ENCODE peak calls at places on chromosomes 4 and X, in six cellular contexts. P, R, J, I, T and D are unnamed samples.
A peak's percentile ranks its signal among the peaks of the same experiment; 100 is the strongest.

GRCh38 chrX:153564047-153564606 is 34.8 kb downstream of the CCNQ start:
- DNase-seq in T (no peak), J (no peak), R (peak; percentile 17), P (no peak), I (no peak), D (peak; percentile 36)

GRCh38 chr4:42750091-42750490 is 93.2 kb upstream of the ATP8A1 start:
- DNase-seq in T (no peak), I (no peak), J (peak; percentile 30), P (no peak), R (peak; percentile 8), D (no peak)

GRCh38 chr4:128517096-128517738 is 229.6 kb upstream of the PGRMC2 start:
- DNase-seq in I (peak; percentile 49), R (peak; percentile 43), J (peak; percentile 84), T (no peak), P (peak; percentile 61), D (peak; percentile 71)

GRCh38 chr4:101346562-101347266 is 612 bp downstream of the PPP3CA start:
- DNase-seq in P (peak; percentile 53), I (peak; percentile 64), R (peak; percentile 74), T (peak; percentile 70), J (peak; percentile 69), D (peak; percentile 74)

GRCh38 chr4:18041114-18041513 is 19.6 kb upstream of the LCORL start:
- DNase-seq in J (no peak), P (no peak), T (no peak), R (no peak), I (no peak), D (no peak)

GRCh38 chr4:73252001-73252400 is 6.6 kb downstream of the ANKRD17 start:
- DNase-seq in I (no peak), P (peak; percentile 23), T (no peak), R (no peak), J (no peak), D (no peak)

GRCh38 chr4:120568736-120569135 is 353.8 kb downstream of the PRDM5 start:
- DNase-seq in R (no peak), I (no peak), P (no peak), J (no peak), T (no peak), D (no peak)

GRCh38 chrX:49627030-49627777 is 28.4 kb downstream of the GAGE1 start:
- DNase-seq in T (peak; percentile 47), R (no peak), P (no peak), I (no peak), J (no peak), D (no peak)

GRCh38 chr4:111650553-111651183 is 494.6 kb upstream of the FAM241A start:
- DNase-seq in T (no peak), J (no peak), I (no peak), P (no peak), R (no peak), D (no peak)

GRCh38 chr4:87425711-87426110 is 3.3 kb downstream of the NUDT9 start:
- DNase-seq in T (no peak), I (no peak), R (no peak), J (no peak), P (no peak), D (no peak)

GRCh38 chrX:67317725-67318124 is 226.1 kb upstream of the AR start:
- DNase-seq in T (no peak), P (no peak), I (no peak), R (no peak), J (no peak), D (no peak)

GRCh38 chr4:127783026-127783769 is 1.1 kb downstream of the HSPA4L start:
- DNase-seq in J (peak; percentile 79), T (peak; percentile 48), P (peak; percentile 65), R (peak; percentile 77), I (peak; percentile 86), D (peak; percentile 63)

GRCh38 chrX:17553451-17553850 is 178.5 kb downstream of the NHS start:
- DNase-seq in J (peak; percentile 86), R (peak; percentile 70), T (no peak), I (peak; percentile 88), P (peak; percentile 70), D (no peak)

GRCh38 chr4:157977086-157977485 is 195.7 kb downstream of the GASK1B start:
- DNase-seq in T (no peak), I (no peak), R (no peak), P (no peak), J (no peak), D (no peak)

GRCh38 chr4:53267026-53267425 is 98.8 kb downstream of the SCFD2 start:
- DNase-seq in P (peak; percentile 78), I (peak; percentile 32), T (no peak), R (no peak), J (no peak), D (peak; percentile 67)

GRCh38 chrX:20056704-20057103 is 60.0 kb downstream of the MAP7D2 start:
- DNase-seq in R (no peak), P (peak; percentile 41), T (no peak), I (peak; percentile 53), J (no peak), D (no peak)

GRCh38 chr4:112201915-112202505 is 29.6 kb upstream of the AP1AR start:
- DNase-seq in J (no peak), T (no peak), P (no peak), R (no peak), I (no peak), D (no peak)

GRCh38 chr4:48604041-48604440 is 114.0 kb downstream of the ZAR1 start:
- DNase-seq in R (no peak), J (no peak), T (no peak), I (no peak), P (no peak), D (no peak)

GRCh38 chrX:70082723-70083122 is 20.5 kb downstream of the OTUD6A start:
- DNase-seq in T (no peak), I (no peak), J (no peak), R (no peak), P (no peak), D (no peak)

GRCh38 chr4:6641164-6641970 is 882 bp downstream of the MRFAP1 start:
- DNase-seq in P (peak; percentile 42), J (peak; percentile 37), R (peak; percentile 39), I (peak; percentile 56), T (no peak), D (peak; percentile 48)

GRCh38 chr4:122576261-122577188 is 44.3 kb downstream of the IL21 start:
- DNase-seq in I (peak; percentile 39), J (peak; percentile 76), R (peak; percentile 75), P (peak; percentile 58), T (no peak), D (peak; percentile 60)

GRCh38 chrX:84441143-84441542 is 61.1 kb downstream of the HDX start:
- DNase-seq in T (no peak), I (peak; percentile 53), P (peak; percentile 72), J (no peak), R (peak; percentile 0), D (no peak)

GRCh38 chr4:112916868-112917267 is 132.6 kb upstream of the ANK2 start:
- DNase-seq in T (no peak), I (peak; percentile 79), J (peak; percentile 51), R (peak; percentile 63), P (peak; percentile 18), D (peak; percentile 11)

GRCh38 chr4:3124070-3124767 is 49.7 kb downstream of the HTT start:
- DNase-seq in T (no peak), J (no peak), P (no peak), I (no peak), R (no peak), D (peak; percentile 50)

GRCh38 chr4:141019772-141020171 is 113.5 kb downstream of the RNF150 start:
- DNase-seq in T (no peak), P (no peak), J (no peak), R (no peak), I (no peak), D (no peak)

GRCh38 chr4:141021397-141022194 is 111.7 kb downstream of the RNF150 start:
- DNase-seq in T (no peak), P (no peak), I (peak; percentile 23), R (no peak), J (no peak), D (no peak)

GRCh38 chr4:141022221-141022760 is 111.0 kb downstream of the RNF150 start:
- DNase-seq in R (no peak), J (no peak), T (no peak), I (no peak), P (no peak), D (no peak)

GRCh38 chr4:141023051-141023450 is 110.2 kb downstream of the RNF150 start:
- DNase-seq in P (no peak), J (no peak), I (no peak), T (no peak), R (no peak), D (no peak)

DNA sequence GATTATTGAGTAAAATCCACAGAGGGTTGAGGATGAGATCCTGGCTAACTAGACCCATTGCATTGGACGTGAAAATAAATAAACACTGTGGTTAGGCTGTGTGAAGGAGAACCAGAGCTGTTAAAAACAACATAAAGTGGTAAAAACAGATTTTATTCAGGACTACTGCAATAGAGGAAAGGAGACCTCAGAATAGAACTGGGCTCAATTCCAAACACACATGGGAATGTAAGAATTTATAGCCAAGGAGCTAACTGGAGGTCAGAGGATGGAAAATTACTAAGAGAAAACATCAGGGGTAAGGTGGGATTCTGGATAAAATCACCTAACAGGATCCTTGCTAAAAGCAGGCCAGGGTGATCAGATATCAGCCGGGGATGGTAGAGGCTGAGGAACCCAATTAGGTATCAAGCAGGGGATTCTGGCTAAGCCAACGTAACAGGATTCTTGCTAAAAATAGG is 112.4 kb downstream of the RNF150 start:
- DNase-seq in P (peak; percentile 68), I (peak; percentile 86), J (peak; percentile 14), T (no peak), R (peak; percentile 37), D (peak; percentile 69)
- H3K4me3 ChIP-seq in P (no peak overlapping the region), I (no peak overlapping the region), J (no peak overlapping the region), T (no peak overlapping the region), R (no peak overlapping the region), D (no peak overlapping the region)

DNA sequence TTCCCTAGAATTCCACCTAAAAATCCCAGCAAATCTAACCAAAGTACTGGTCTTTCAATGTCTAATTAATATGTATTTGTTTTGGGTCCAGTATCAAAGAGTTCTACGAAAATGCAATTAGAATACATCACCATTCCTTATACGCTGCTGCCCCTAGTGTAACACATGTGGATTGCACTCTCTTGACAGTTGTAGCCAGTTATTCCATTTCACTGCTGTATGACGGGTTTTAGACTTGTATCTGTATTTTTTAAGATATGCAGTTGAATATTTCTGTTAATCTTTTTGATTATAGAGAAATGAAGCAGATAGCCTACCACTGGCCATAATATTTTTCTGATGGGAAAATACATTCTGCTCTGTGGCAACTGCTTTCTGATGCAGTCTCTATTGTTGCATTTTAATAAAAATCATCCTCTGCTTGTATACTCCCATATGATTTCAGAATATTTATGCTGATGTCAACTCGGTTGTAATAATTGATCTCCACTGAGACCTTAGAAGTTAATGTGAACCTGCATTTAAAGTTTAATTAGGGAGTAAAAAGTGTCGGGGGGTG is 17.1 kb upstream of the PAGE2B start:
- DNase-seq in J (peak; percentile 56), P (peak; percentile 28), R (peak; percentile 62), I (peak; percentile 12), T (peak; percentile 32), D (peak; percentile 33)
- H3K4me3 ChIP-seq in J (no peak overlapping the region), P (no peak overlapping the region), R (peak overlapping the region; percentile 11), I (no peak overlapping the region), T (no peak overlapping the region), D (no peak overlapping the region)

GRCh38 chrX:131746491-131746968 is 202.7 kb downstream of the OR13H1 start:
- DNase-seq in P (peak; percentile 86), T (no peak), R (no peak), J (peak; percentile 96), I (peak; percentile 67), D (peak; percentile 93)
- H3K4me3 ChIP-seq in P (peak overlapping the region; percentile 60), T (no peak overlapping the region), R (no peak overlapping the region), J (peak overlapping the region; percentile 72), I (peak overlapping the region; percentile 52), D (peak overlapping the region; percentile 62)

DNA sequence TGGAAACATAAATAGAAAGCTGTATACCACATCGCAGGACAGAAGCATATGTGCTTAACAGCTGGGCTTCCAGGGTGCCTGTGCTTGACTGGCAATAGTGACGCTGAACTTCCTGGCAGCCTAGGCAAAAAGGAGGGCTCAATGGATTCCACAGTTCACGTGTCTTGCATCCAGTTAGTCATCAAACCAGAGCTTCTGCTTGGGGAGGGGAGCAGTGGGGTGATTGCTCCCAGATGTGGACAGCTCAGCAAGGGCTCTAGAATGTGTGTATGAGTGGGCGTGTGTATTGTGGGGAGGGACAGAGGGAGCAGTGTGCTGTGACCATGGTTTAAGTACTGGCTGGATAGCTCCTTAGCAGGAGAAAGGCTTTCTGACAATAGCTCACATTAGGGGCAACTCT is 2.3 kb downstream of the PRRG3 start:
- DNase-seq in J (peak; percentile 88), I (peak; percentile 67), P (no peak), T (no peak), R (no peak), D (peak; percentile 3)
- H3K4me3 ChIP-seq in J (no peak overlapping the region), I (no peak overlapping the region), P (no peak overlapping the region), T (no peak overlapping the region), R (no peak overlapping the region), D (no peak overlapping the region)